ENCODE peak calls at places on chromosomes 11 and 22, in nine cellular contexts. G is left lung; Y is CD8-positive, alpha-beta T cell; P is tibial nerve; F is brain microvascular endothelial cell; N is HCT116; A is MM.1S; J is HL-60; X is GM06990. S is an unnamed sample. For H3K27me3, the result is how much of the 10 kb centered on the place peaks cover.

GRCh38 chr11:33646629-33647028 is 54.0 kb downstream of the C11orf91 start:
- DNase-seq in N (no peak), J (no peak), X (no peak), P (no peak), A (no peak), Y (no peak), G (no peak), F (no peak), S (no peak)

GRCh38 chr11:33989461-33989860 is 62.1 kb upstream of the CAPRIN1 start:
- DNase-seq in A (no peak), N (no peak), Y (no peak), G (no peak), F (no peak), P (no peak), J (no peak), X (no peak), S (no peak)

GRCh38 chr11:99937330-99937729 is 749.8 kb upstream of the ARHGAP42 start:
- DNase-seq in Y (no peak), F (no peak), G (no peak), A (no peak), P (no peak), J (no peak), X (no peak), N (no peak), S (no peak)

GRCh38 chr11:59756845-59757244 is 1.7 kb downstream of the STX3 start:
- DNase-seq in J (peak), N (peak), X (no peak), A (peak), G (peak), P (no peak), F (peak), Y (no peak), S (no peak)

GRCh38 chr11:69152748-69153446 is 2.8 kb upstream of the SMIM38 start:
- DNase-seq in X (no peak), P (no peak), G (peak), Y (no peak), A (no peak), F (no peak), J (no peak), N (no peak), S (no peak)

GRCh38 chr11:95831198-95831883 is 41.0 kb downstream of the CEP57 start:
- DNase-seq in F (peak), J (no peak), N (no peak), G (no peak), X (no peak), P (no peak), A (no peak), Y (no peak), S (no peak)

GRCh38 chr11:68543594-68543993 is 83.0 kb downstream of the PPP6R3 start:
- DNase-seq in P (no peak), Y (no peak), G (no peak), A (no peak), X (no peak), N (no peak), J (no peak), F (no peak), S (no peak)

GRCh38 chr11:24198458-24198857 is 298.4 kb upstream of the LUZP2 start:
- DNase-seq in G (no peak), F (peak), A (no peak), P (no peak), X (no peak), Y (no peak), N (no peak), J (no peak), S (no peak)

GRCh38 chr11:113311536-113311935 is 2.8 kb upstream of the TTC12 start:
- DNase-seq in P (no peak), X (no peak), G (no peak), Y (no peak), N (no peak), A (no peak), F (peak), J (no peak), S (no peak)

GRCh38 chr11:44453871-44454270 is 111.6 kb upstream of the CD82 start:
- DNase-seq in J (no peak), F (no peak), X (no peak), Y (no peak), G (no peak), A (no peak), N (no peak), P (no peak), S (no peak)

GRCh38 chr11:126544311-126545056 is 189.0 kb downstream of the ST3GAL4 start:
- DNase-seq in J (no peak), Y (no peak), P (no peak), X (no peak), A (no peak), G (no peak), N (no peak), F (peak), S (no peak)

GRCh38 chr11:795638-796564 is 2.2 kb downstream of the SLC25A22 start:
- DNase-seq in F (peak), N (no peak), G (peak), P (peak), J (peak), Y (peak), A (peak), X (peak), S (peak)

GRCh38 chr22:36097880-36098279 is 62.7 kb downstream of the APOL3 start:
- DNase-seq in G (no peak), F (no peak), X (no peak), N (no peak), P (no peak), A (no peak), J (no peak), Y (no peak), S (no peak)

GRCh38 chr11:1843796-1844195 is 5.0 kb downstream of the TNNI2 start:
- DNase-seq in G (no peak), X (no peak), A (no peak), J (no peak), Y (no peak), F (no peak), N (no peak), P (no peak), S (no peak)

GRCh38 chr11:33802414-33802950 is 28.2 kb upstream of the FBXO3 start:
- DNase-seq in N (peak), F (peak), Y (no peak), P (peak), G (peak), A (peak), J (peak), X (no peak), S (no peak)

GRCh38 chr22:50302041-50302541 is 5.4 kb downstream of the PLXNB2 start:
- DNase-seq in G (peak), J (no peak), F (no peak), A (no peak), X (no peak), Y (no peak), P (no peak), N (no peak), S (no peak)

GRCh38 chr11:57498540-57498939 is 17.0 kb downstream of the SLC43A1 start:
- DNase-seq in Y (no peak), A (no peak), J (no peak), F (no peak), G (no peak), N (no peak), X (no peak), P (no peak), S (no peak)

GRCh38 chr22:45864959-45865496 is 111.9 kb downstream of the WNT7B start:
- DNase-seq in A (no peak), P (no peak), F (no peak), X (no peak), G (no peak), N (no peak), J (no peak), Y (no peak), S (no peak)
- H3K27me3 ChIP-seq in A (under half), P (under half), F (under half), X (under half), G (half or more), N (under half), J (under half), Y (under half), S (under half)

DNA sequence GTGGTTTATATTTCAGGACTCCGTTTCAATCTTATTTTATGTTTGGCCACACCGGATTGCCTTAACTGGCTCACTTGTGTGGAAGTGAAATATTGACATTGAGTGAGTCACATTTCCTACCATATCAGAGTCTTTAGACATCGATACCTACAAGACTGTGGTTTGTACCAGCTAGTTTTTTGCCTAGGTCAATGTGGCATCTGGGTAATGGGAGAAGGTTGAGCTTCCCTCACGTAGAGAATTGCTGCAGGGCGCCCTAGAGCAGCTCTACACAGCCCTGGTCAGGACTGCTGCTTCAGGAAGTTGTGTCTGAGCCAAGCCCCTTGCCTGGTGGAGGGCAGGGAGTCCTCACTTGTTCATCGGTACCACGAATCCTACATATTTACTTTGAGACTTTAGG is 1.6 kb downstream of the GRAMD1B start:
- DNase-seq in P (no peak), G (no peak), A (no peak), Y (no peak), J (peak), F (no peak), N (no peak), X (no peak), S (no peak)
- H3K4me3 ChIP-seq in P (peak), G (peak), A (no peak), Y (peak), J (peak), F (peak), N (no peak), X (peak), S (no peak)

GRCh38 chr11:17513853-17514252 is 30.4 kb downstream of the USH1C start:
- DNase-seq in Y (no peak), P (no peak), F (no peak), G (no peak), X (no peak), J (no peak), N (no peak), A (no peak), S (no peak)
- H3K27me3 ChIP-seq in Y (under half), P (under half), F (under half), G (under half), X (under half), J (under half), N (under half), A (under half), S (under half)

GRCh38 chr11:118175600-118176399 is 639 bp downstream of the SCN2B start:
- DNase-seq in P (no peak), J (no peak), X (no peak), Y (no peak), G (no peak), A (no peak), N (no peak), F (no peak), S (no peak)
- H3K4me3 ChIP-seq in P (peak), J (no peak), X (no peak), Y (no peak), G (peak), A (no peak), N (no peak), F (no peak), S (no peak)

DNA sequence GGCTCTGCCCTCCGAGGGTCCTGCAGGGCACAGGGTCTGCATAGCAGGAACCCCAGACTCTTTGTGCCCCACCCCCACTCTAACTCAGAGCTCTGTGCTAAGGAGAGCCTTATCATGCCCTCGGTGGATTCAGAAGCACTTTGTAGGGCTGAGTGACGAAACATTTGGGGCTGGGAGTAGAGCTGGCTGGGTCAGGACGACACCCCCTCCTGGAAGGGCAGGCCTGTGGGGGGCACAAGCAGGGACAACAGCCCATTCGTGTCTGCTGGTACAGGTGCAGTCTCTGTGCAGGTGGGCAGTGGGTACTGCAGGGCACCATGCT is 8.9 kb downstream of the APOBEC3A start:
- DNase-seq in Y (no peak), A (no peak), G (no peak), P (no peak), X (no peak), J (no peak), F (no peak), N (no peak), S (no peak)
- H3K27me3 ChIP-seq in Y (under half), A (under half), G (under half), P (under half), X (under half), J (under half), F (under half), N (under half), S (under half)

GRCh38 chr22:23896523-23897186 is 2.5 kb downstream of the MIF start:
- DNase-seq in A (no peak), Y (no peak), P (no peak), N (no peak), J (no peak), F (no peak), X (no peak), G (no peak), S (no peak)

GRCh38 chr22:23894710-23895598 is 771 bp downstream of the MIF start:
- DNase-seq in Y (peak), N (peak), G (peak), P (peak), F (peak), X (peak), A (peak), J (peak), S (peak)

GRCh38 chr22:23897320-23897719 is 3.1 kb downstream of the MIF start:
- DNase-seq in J (no peak), X (no peak), G (no peak), N (no peak), F (no peak), Y (no peak), A (no peak), P (no peak), S (no peak)

GRCh38 chr22:23895599-23896144 is 1.5 kb downstream of the MIF start:
- DNase-seq in P (no peak), Y (no peak), N (no peak), F (no peak), X (no peak), G (no peak), A (no peak), J (no peak), S (no peak)

DNA sequence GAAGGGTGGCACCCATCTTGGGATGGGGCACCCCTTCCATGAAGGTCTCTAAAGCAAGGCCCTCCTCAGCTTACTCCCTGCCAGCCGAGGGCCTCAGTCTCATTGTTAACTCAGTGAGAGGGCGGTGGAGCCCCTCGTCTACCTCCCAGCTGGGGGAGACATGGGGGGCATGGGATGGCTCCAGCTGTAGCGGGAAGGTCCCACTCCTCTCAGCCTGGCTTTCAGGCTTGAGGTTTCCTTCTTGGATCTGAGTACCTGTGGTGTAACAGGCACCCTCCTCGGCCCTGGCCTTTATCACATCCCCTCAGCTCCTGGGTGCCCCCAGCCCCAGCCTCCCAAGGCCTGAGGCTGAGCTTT is 2.0 kb downstream of the MIF start:
- DNase-seq in P (no peak), N (no peak), G (no peak), Y (no peak), X (no peak), F (no peak), A (no peak), J (no peak), S (no peak)
- H3K4me3 ChIP-seq in P (no peak), N (peak), G (peak), Y (no peak), X (peak), F (no peak), A (no peak), J (peak), S (no peak)

GRCh38 chr11:116507016-116507415 is 265.8 kb downstream of the BUD13 start:
- DNase-seq in N (no peak), A (no peak), G (no peak), P (no peak), F (no peak), J (no peak), X (no peak), Y (no peak), S (no peak)
- H3K27me3 ChIP-seq in N (half or more), A (under half), G (under half), P (under half), F (under half), J (under half), X (under half), Y (under half), S (under half)